ENCODE peak calls at places on chromosome 19, in eight cellular contexts. P is fibroblast of pulmonary artery, F is fibroblast of the aortic adventitia, H is colonic mucosa, R is uterus, Q is fibroblast of lung, V is astrocyte of the cerebellum, W is lower lobe of right lung. I is an unnamed sample.
A peak's percentile ranks its signal among the peaks of the same experiment; 100 is the strongest.

GRCh38 chr19:33610588-33610987 is 11.2 kb upstream of the CHST8 start:
- DNase-seq in W (no peak), P (no peak), F (no peak), V (no peak), R (no peak), H (no peak), Q (no peak), I (no peak)

GRCh38 chr19:28887920-28888618 is 324.9 kb downstream of the UQCRFS1 start:
- DNase-seq in R (no peak), Q (no peak), P (no peak), F (no peak), W (peak; percentile 58), V (no peak), H (no peak), I (no peak)

GRCh38 chr19:57362419-57362818 is 932 bp upstream of the TRAPPC2B start:
- DNase-seq in W (no peak), P (no peak), V (no peak), H (no peak), F (no peak), R (no peak), Q (no peak), I (no peak)

GRCh38 chr19:20278342-20278741 is 111.3 kb downstream of the ZNF486 start:
- DNase-seq in W (no peak), Q (peak; percentile 23), P (no peak), V (no peak), F (no peak), R (no peak), H (no peak), I (peak; percentile 1)

GRCh38 chr19:10332965-10333757 is at the start of gene RAVER1:
- DNase-seq in R (peak; percentile 98), H (peak; percentile 98), Q (peak; percentile 96), F (peak; percentile 96), W (peak; percentile 98), V (peak; percentile 95), P (peak; percentile 98), I (peak; percentile 94)

GRCh38 chr19:49831592-49831991 is 13.5 kb downstream of the MED25 start:
- DNase-seq in R (no peak), H (no peak), W (no peak), F (no peak), P (no peak), Q (no peak), V (no peak), I (no peak)

GRCh38 chr19:4878491-4878968 is 11.1 kb upstream of the PLIN3 start:
- DNase-seq in F (no peak), P (no peak), V (no peak), H (no peak), Q (no peak), R (no peak), W (no peak), I (no peak)

GRCh38 chr19:33639034-33639681 is 17.4 kb downstream of the CHST8 start:
- DNase-seq in H (no peak), P (no peak), Q (no peak), R (no peak), W (peak; percentile 12), F (no peak), V (no peak), I (no peak)

GRCh38 chr19:8610041-8610927 is at the start of gene ADAMTS10:
- DNase-seq in V (no peak), R (peak; percentile 51), F (peak; percentile 47), P (peak; percentile 39), W (no peak), H (peak; percentile 26), Q (peak; percentile 63), I (no peak)

GRCh38 chr19:51727349-51727880 is 3.6 kb upstream of the HAS1 start:
- DNase-seq in P (peak; percentile 50), R (no peak), F (peak; percentile 54), H (no peak), W (no peak), Q (peak; percentile 41), V (no peak), I (no peak)

GRCh38 chr19:1566392-1567115 is 1.6 kb downstream of the MEX3D start:
- DNase-seq in V (peak; percentile 56), F (peak; percentile 79), P (peak; percentile 82), H (peak; percentile 62), Q (peak; percentile 87), R (peak; percentile 68), W (peak; percentile 76), I (peak; percentile 71)

GRCh38 chr19:11737964-11738745 is 591 bp downstream of the ZNF823 start:
- DNase-seq in V (no peak), P (peak; percentile 22), R (peak; percentile 26), W (peak; percentile 84), Q (peak; percentile 26), F (peak; percentile 21), H (peak; percentile 89), I (peak; percentile 68)

GRCh38 chr19:49894879-49895565 is 1.7 kb downstream of the IL4I1 start:
- DNase-seq in W (no peak), P (no peak), F (no peak), V (no peak), H (no peak), Q (no peak), R (no peak), I (no peak)

GRCh38 chr19:46692918-46693722 is 23.8 kb downstream of the PRKD2 start:
- DNase-seq in H (no peak), R (no peak), V (no peak), F (no peak), Q (no peak), P (peak; percentile 20), W (no peak), I (no peak)

GRCh38 chr19:51810228-51810627 is 15.3 kb downstream of the FPR3 start:
- DNase-seq in W (no peak), Q (no peak), R (no peak), P (peak; percentile 21), H (no peak), V (no peak), F (peak; percentile 44), I (peak; percentile 7)

GRCh38 chr19:33235269-33235995 is 9.8 kb upstream of the SLC7A10 start:
- DNase-seq in W (peak; percentile 90), H (peak; percentile 93), R (peak; percentile 59), P (peak; percentile 73), Q (peak; percentile 40), V (peak; percentile 41), F (peak; percentile 72), I (peak; percentile 91)

GRCh38 chr19:10574462-10574861 is 5.7 kb upstream of the CDKN2D start:
- DNase-seq in V (no peak), R (no peak), P (no peak), W (no peak), Q (no peak), H (no peak), F (no peak), I (no peak)

GRCh38 chr19:38949580-38950367 is 19.0 kb downstream of the MRPS12 start:
- DNase-seq in Q (peak; percentile 82), H (peak; percentile 85), W (peak; percentile 94), F (peak; percentile 22), P (peak; percentile 79), V (peak; percentile 34), R (peak; percentile 78), I (peak; percentile 93)

GRCh38 chr19:48560095-48560530 is 8.1 kb downstream of the SULT2B1 start:
- DNase-seq in Q (no peak), P (no peak), H (no peak), W (no peak), F (no peak), V (no peak), R (no peak), I (no peak)

DNA sequence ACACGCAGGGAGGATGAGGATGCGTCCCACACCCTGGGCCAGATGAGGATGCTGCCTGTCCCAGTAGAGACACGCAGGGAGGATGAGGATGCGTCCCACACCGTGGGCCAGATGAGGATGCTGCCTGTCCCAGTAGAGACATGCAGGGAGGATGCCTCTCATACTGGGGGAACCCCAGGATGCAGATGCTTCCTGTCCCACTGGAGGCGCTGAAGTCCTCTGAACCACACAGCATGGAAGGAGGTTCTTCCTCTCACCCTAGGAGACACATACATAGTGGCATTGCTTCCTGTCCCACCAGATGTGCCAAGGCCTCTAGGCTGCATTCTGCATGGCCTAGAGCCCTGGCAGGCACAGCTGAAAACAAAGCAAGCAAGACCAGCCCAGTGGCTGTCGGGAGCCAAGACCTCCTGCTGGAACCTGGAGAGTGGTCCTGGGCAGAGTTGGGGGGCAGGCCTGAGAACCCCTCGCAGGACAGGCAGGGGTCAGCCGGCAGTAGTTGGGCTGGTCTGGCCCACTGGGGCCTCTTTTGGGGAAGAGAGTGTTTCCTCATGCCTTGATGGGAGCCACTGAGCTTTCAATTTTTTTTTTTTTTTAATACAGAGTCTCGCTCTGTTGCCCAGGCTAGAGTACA is 4.3 kb downstream of the HPN start:
- DNase-seq in P (peak; percentile 32), V (no peak), H (no peak), W (no peak), R (no peak), F (no peak), Q (no peak), I (no peak)
- TF ChIP-seq CTCF in P (peak; percentile 34), V (peak; percentile 55), H (no peak), W (peak; percentile 29), R (no peak), F (peak; percentile 22), Q (peak; percentile 24), I (peak; percentile 40)

DNA sequence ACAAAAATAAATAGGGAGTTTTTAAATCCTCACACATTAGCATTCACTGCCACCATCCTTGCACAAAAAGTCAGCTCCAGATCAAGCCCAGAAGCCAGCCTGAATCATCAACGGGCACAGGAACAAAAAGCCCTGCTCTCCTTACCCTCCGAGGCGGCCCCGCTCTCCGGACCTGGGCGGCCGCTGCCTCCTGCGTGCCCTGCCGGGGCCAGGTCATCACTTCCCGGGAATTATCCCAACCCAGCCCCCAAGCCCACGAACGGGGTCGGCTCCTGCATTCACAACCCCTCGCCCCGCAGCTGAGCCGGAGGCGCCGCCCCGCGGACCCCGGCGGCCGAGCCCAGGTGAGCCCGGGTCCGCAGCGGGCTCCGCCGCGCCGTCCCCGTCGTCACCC is 754 bp downstream of the DNAJB1 start:
- DNase-seq in V (no peak), W (no peak), H (no peak), R (no peak), Q (no peak), F (peak; percentile 37), P (peak; percentile 27), I (no peak)
- TF ChIP-seq CTCF in V (no peak), W (no peak), H (no peak), R (no peak), Q (no peak), F (no peak), P (no peak), I (no peak)

GRCh38 chr19:18809149-18809978 is 18.3 kb upstream of the COMP start:
- DNase-seq in W (no peak), Q (peak; percentile 59), H (peak; percentile 38), F (peak; percentile 91), V (peak; percentile 28), R (peak; percentile 83), P (peak; percentile 92), I (no peak)

GRCh38 chr19:18815673-18816072 is 16.1 kb upstream of the UPF1 start:
- DNase-seq in V (no peak), H (no peak), R (no peak), Q (no peak), F (no peak), W (no peak), P (no peak), I (no peak)

GRCh38 chr19:18817574-18817973 is 14.2 kb upstream of the UPF1 start:
- DNase-seq in Q (no peak), P (no peak), H (no peak), R (no peak), V (no peak), F (no peak), W (no peak), I (no peak)

GRCh38 chr19:18814063-18814462 is 17.7 kb upstream of the UPF1 start:
- DNase-seq in H (no peak), F (peak; percentile 78), R (peak; percentile 42), V (no peak), Q (no peak), P (peak; percentile 54), W (no peak), I (no peak)
- TF ChIP-seq CTCF in H (no peak), F (peak; percentile 23), R (no peak), V (no peak), Q (peak; percentile 9), P (peak; percentile 11), W (no peak), I (no peak)

GRCh38 chr19:30959011-30959410 is 390.2 kb downstream of the TSHZ3 start:
- DNase-seq in F (no peak), W (no peak), Q (no peak), V (no peak), H (no peak), R (no peak), P (no peak), I (no peak)
- TF ChIP-seq CTCF in F (no peak), W (no peak), Q (no peak), V (no peak), H (no peak), R (no peak), P (no peak), I (no peak)